ENCODE peak calls at places on chromosome 3, in five cellular contexts. One of them, this sample, is unnamed.
A peak's percentile ranks its signal among the peaks of the same experiment; 100 is the strongest.

GRCh38 chr3:105353485-105354161 is 13.1 kb upstream of the ALCAM start:
- DNase-seq in GM12865: no peak
- DNase-seq in NCI-H1092 treated with DMSO at 0.1 percent for 48 hours: no peak
- DNase-seq in ELF-1: peak; percentile 76
- DNase-seq in T-cell: no peak
- DNase-seq in this sample: no peak

GRCh38 chr3:67077656-67078055 is 79.5 kb downstream of the KBTBD8 start:
- DNase-seq in GM12865: no peak
- DNase-seq in NCI-H1092 treated with DMSO at 0.1 percent for 48 hours: no peak
- DNase-seq in ELF-1: no peak
- DNase-seq in T-cell: no peak
- DNase-seq in this sample: no peak

GRCh38 chr3:52570076-52570475 is 33.7 kb downstream of the UQCC5 start:
- DNase-seq in GM12865: no peak
- DNase-seq in NCI-H1092 treated with DMSO at 0.1 percent for 48 hours: no peak
- DNase-seq in ELF-1: no peak
- DNase-seq in T-cell: no peak
- DNase-seq in this sample: no peak

GRCh38 chr3:73056365-73057150 is 4.9 kb upstream of the EBLN2 start:
- DNase-seq in GM12865: peak; percentile 19
- DNase-seq in NCI-H1092 treated with DMSO at 0.1 percent for 48 hours: peak; percentile 36
- DNase-seq in ELF-1: no peak
- DNase-seq in T-cell: no peak
- DNase-seq in this sample: no peak

GRCh38 chr3:99855900-99856299 is 38.2 kb downstream of the CMSS1 start:
- DNase-seq in GM12865: no peak
- DNase-seq in NCI-H1092 treated with DMSO at 0.1 percent for 48 hours: no peak
- DNase-seq in ELF-1: no peak
- DNase-seq in T-cell: no peak
- DNase-seq in this sample: no peak

GRCh38 chr3:61158676-61159075 is 92.6 kb downstream of the FHIT start:
- DNase-seq in GM12865: no peak
- DNase-seq in NCI-H1092 treated with DMSO at 0.1 percent for 48 hours: no peak
- DNase-seq in ELF-1: no peak
- DNase-seq in T-cell: no peak
- DNase-seq in this sample: no peak

GRCh38 chr3:52244061-52244628 is 1.4 kb upstream of the PPM1M start:
- DNase-seq in GM12865: peak; percentile 89
- DNase-seq in NCI-H1092 treated with DMSO at 0.1 percent for 48 hours: no peak
- DNase-seq in ELF-1: no peak
- DNase-seq in T-cell: no peak
- DNase-seq in this sample: no peak

GRCh38 chr3:108300103-108300849 is 3.9 kb downstream of the HHLA2 start:
- DNase-seq in GM12865: no peak
- DNase-seq in NCI-H1092 treated with DMSO at 0.1 percent for 48 hours: no peak
- DNase-seq in ELF-1: peak; percentile 16
- DNase-seq in T-cell: no peak
- DNase-seq in this sample: no peak

GRCh38 chr3:70358978-70359580 is 46.6 kb upstream of the MDFIC2 start:
- DNase-seq in GM12865: peak; percentile 43
- DNase-seq in NCI-H1092 treated with DMSO at 0.1 percent for 48 hours: peak; percentile 7
- DNase-seq in ELF-1: no peak
- DNase-seq in T-cell: no peak
- DNase-seq in this sample: peak; percentile 45

GRCh38 chr3:161409069-161409468 is 37.8 kb upstream of the SPTSSB start:
- DNase-seq in GM12865: peak; percentile 53
- DNase-seq in NCI-H1092 treated with DMSO at 0.1 percent for 48 hours: peak; percentile 35
- DNase-seq in ELF-1: no peak
- DNase-seq in T-cell: peak; percentile 9
- DNase-seq in this sample: peak; percentile 71

GRCh38 chr3:60250210-60250609 is 1001.0 kb downstream of the FHIT start:
- DNase-seq in GM12865: no peak
- DNase-seq in NCI-H1092 treated with DMSO at 0.1 percent for 48 hours: no peak
- DNase-seq in ELF-1: no peak
- DNase-seq in T-cell: no peak
- DNase-seq in this sample: no peak

GRCh38 chr3:8847317-8847716 is 77.9 kb upstream of the OXTR start:
- DNase-seq in GM12865: no peak
- DNase-seq in NCI-H1092 treated with DMSO at 0.1 percent for 48 hours: no peak
- DNase-seq in ELF-1: no peak
- DNase-seq in T-cell: no peak
- DNase-seq in this sample: no peak